ENCODE peak calls at places on chromosomes 1 and 21, in four cellular contexts. One of them, this sample, is unnamed.

GRCh38 chr1:185315364-185316108 is 1.5 kb downstream of the IVNS1ABP start:
- DNase-seq in gastrocnemius medialis: no peak
- DNase-seq in body of pancreas: peak; percentile 37
- DNase-seq in transverse colon: peak; percentile 33
- DNase-seq in this sample: no peak

GRCh38 chr1:51247022-51247421 is 10.9 kb downstream of the RNF11 start:
- DNase-seq in transverse colon: no peak
- DNase-seq in body of pancreas: no peak
- DNase-seq in gastrocnemius medialis: no peak
- DNase-seq in this sample: no peak

GRCh38 chr1:23657659-23658275 is 33.8 kb upstream of the RPL11 start:
- DNase-seq in transverse colon: peak; percentile 49
- DNase-seq in body of pancreas: peak; percentile 54
- DNase-seq in gastrocnemius medialis: peak; percentile 21
- DNase-seq in this sample: no peak

GRCh38 chr1:77428068-77428467 is 146.2 kb downstream of the AK5 start:
- DNase-seq in gastrocnemius medialis: no peak
- DNase-seq in transverse colon: no peak
- DNase-seq in body of pancreas: no peak
- DNase-seq in this sample: no peak

GRCh38 chr1:231201375-231202124 is 39.5 kb upstream of the GNPAT start:
- DNase-seq in gastrocnemius medialis: no peak
- DNase-seq in transverse colon: no peak
- DNase-seq in body of pancreas: no peak
- DNase-seq in this sample: no peak

GRCh38 chr21:41500931-41501381 is 7.0 kb downstream of the TMPRSS2 start:
- DNase-seq in transverse colon: peak; percentile 75
- DNase-seq in body of pancreas: peak; percentile 66
- DNase-seq in gastrocnemius medialis: no peak
- DNase-seq in this sample: no peak

GRCh38 chr1:94351441-94351840 is 66.7 kb upstream of the ABCD3 start:
- DNase-seq in body of pancreas: no peak
- DNase-seq in transverse colon: no peak
- DNase-seq in gastrocnemius medialis: no peak
- DNase-seq in this sample: no peak

GRCh38 chr1:41954533-41954944 is 35.8 kb upstream of the HIVEP3 start:
- DNase-seq in gastrocnemius medialis: no peak
- DNase-seq in body of pancreas: no peak
- DNase-seq in transverse colon: no peak
- DNase-seq in this sample: no peak

GRCh38 chr1:38095337-38096030 is 48.9 kb upstream of the POU3F1 start:
- DNase-seq in gastrocnemius medialis: no peak
- DNase-seq in body of pancreas: no peak
- DNase-seq in transverse colon: no peak
- DNase-seq in this sample: no peak

GRCh38 chr1:65082346-65083040 is 65.5 kb upstream of the AK4 start:
- DNase-seq in transverse colon: no peak
- DNase-seq in body of pancreas: no peak
- DNase-seq in gastrocnemius medialis: no peak
- DNase-seq in this sample: no peak

GRCh38 chr21:45545236-45545570 is 3.0 kb upstream of the SLC19A1 start:
- DNase-seq in gastrocnemius medialis: no peak
- DNase-seq in body of pancreas: no peak
- DNase-seq in transverse colon: no peak
- DNase-seq in this sample: no peak

GRCh38 chr1:86648255-86648654 is 56.1 kb upstream of the SH3GLB1 start:
- DNase-seq in gastrocnemius medialis: no peak
- DNase-seq in body of pancreas: no peak
- DNase-seq in transverse colon: no peak
- DNase-seq in this sample: no peak

GRCh38 chr1:104780470-104781078 is 1030.9 kb downstream of the AMY1C start:
- DNase-seq in body of pancreas: no peak
- DNase-seq in gastrocnemius medialis: no peak
- DNase-seq in transverse colon: no peak
- DNase-seq in this sample: no peak

GRCh38 chr1:77394166-77394565 is 112.3 kb downstream of the AK5 start:
- DNase-seq in body of pancreas: no peak
- DNase-seq in transverse colon: no peak
- DNase-seq in gastrocnemius medialis: no peak
- DNase-seq in this sample: no peak

GRCh38 chr1:81305997-81306452 is 494.7 kb upstream of the ADGRL2 start:
- DNase-seq in gastrocnemius medialis: no peak
- DNase-seq in body of pancreas: no peak
- DNase-seq in transverse colon: no peak
- DNase-seq in this sample: no peak

GRCh38 chr1:59314776-59315528 is 18.1 kb downstream of the FGGY start:
- DNase-seq in gastrocnemius medialis: no peak
- DNase-seq in body of pancreas: no peak
- DNase-seq in transverse colon: no peak
- DNase-seq in this sample: no peak

GRCh38 chr1:173353346-173353745 is 123.8 kb upstream of the PRDX6 start:
- DNase-seq in body of pancreas: no peak
- DNase-seq in gastrocnemius medialis: no peak
- DNase-seq in transverse colon: no peak
- DNase-seq in this sample: no peak

GRCh38 chr1:110007458-110007857 is 22.9 kb downstream of the AHCYL1 start:
- DNase-seq in body of pancreas: no peak
- DNase-seq in gastrocnemius medialis: no peak
- DNase-seq in transverse colon: no peak
- DNase-seq in this sample: no peak

GRCh38 chr1:76083189-76083588 is 8.6 kb downstream of the ST6GALNAC3 start:
- DNase-seq in body of pancreas: no peak
- DNase-seq in gastrocnemius medialis: no peak
- DNase-seq in transverse colon: no peak
- DNase-seq in this sample: no peak

GRCh38 chr1:81387446-81387845 is 413.3 kb upstream of the ADGRL2 start:
- DNase-seq in transverse colon: no peak
- DNase-seq in gastrocnemius medialis: no peak
- DNase-seq in body of pancreas: no peak
- DNase-seq in this sample: no peak

GRCh38 chr1:6646499-6647148 is 22.0 kb downstream of the THAP3 start:
- DNase-seq in gastrocnemius medialis: no peak
- DNase-seq in body of pancreas: peak; percentile 36
- DNase-seq in transverse colon: no peak
- DNase-seq in this sample: no peak

GRCh38 chr1:78743626-78744025 is 94.0 kb downstream of the IFI44 start:
- DNase-seq in gastrocnemius medialis: no peak
- DNase-seq in body of pancreas: no peak
- DNase-seq in transverse colon: no peak
- DNase-seq in this sample: no peak
- TF ChIP-seq CTCF in gastrocnemius medialis: no peak
- TF ChIP-seq CTCF in body of pancreas: no peak
- TF ChIP-seq CTCF in transverse colon: no peak
- TF ChIP-seq CTCF in this sample: no peak

DNA sequence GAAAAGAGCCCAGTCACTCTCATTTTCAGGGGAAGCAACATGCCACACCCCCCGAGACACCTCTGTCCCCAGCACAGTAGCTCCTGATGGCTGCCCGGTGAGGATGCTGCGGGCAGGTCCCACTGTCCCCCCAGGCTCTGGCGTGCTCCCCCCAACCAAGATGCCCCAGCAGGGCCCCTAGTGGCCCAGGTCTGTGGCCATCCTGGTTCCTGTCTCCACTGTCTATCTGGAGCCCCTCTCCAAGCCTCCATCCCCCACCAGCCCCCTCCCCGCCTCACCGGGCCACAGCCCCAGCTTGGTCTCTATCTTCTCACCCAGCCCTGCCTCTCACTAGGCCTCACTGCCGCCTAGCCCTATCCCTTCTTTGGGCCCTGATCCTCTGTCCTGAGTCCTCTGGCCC is 61.8 kb downstream of the UBIAD1 start:
- DNase-seq in gastrocnemius medialis: no peak
- DNase-seq in body of pancreas: no peak
- DNase-seq in transverse colon: no peak
- DNase-seq in this sample: no peak
- H3K27me3 ChIP-seq in gastrocnemius medialis: no peaks in the 10 kb centered on the region
- H3K27me3 ChIP-seq in body of pancreas: no peaks in the 10 kb centered on the region
- H3K27me3 ChIP-seq in transverse colon: peaks cover 26% of the 10 kb centered on the region
- H3K27me3 ChIP-seq in this sample: peaks cover 11% of the 10 kb centered on the region

GRCh38 chr1:46210561-46210960 is 7.4 kb downstream of the LURAP1 start:
- DNase-seq in body of pancreas: no peak
- DNase-seq in transverse colon: no peak
- DNase-seq in gastrocnemius medialis: no peak
- DNase-seq in this sample: no peak

GRCh38 chr1:46205141-46205540 is 2.0 kb downstream of the LURAP1 start:
- DNase-seq in body of pancreas: no peak
- DNase-seq in gastrocnemius medialis: no peak
- DNase-seq in transverse colon: no peak
- DNase-seq in this sample: no peak

GRCh38 chr1:46205794-46206193 is 2.7 kb downstream of the LURAP1 start:
- DNase-seq in gastrocnemius medialis: no peak
- DNase-seq in body of pancreas: no peak
- DNase-seq in transverse colon: no peak
- DNase-seq in this sample: no peak

GRCh38 chr1:46215504-46215903 is 12.4 kb downstream of the LURAP1 start:
- DNase-seq in gastrocnemius medialis: no peak
- DNase-seq in body of pancreas: no peak
- DNase-seq in transverse colon: no peak
- DNase-seq in this sample: no peak

GRCh38 chr1:46211051-46211450 is 7.9 kb downstream of the LURAP1 start:
- DNase-seq in transverse colon: no peak
- DNase-seq in body of pancreas: no peak
- DNase-seq in gastrocnemius medialis: no peak
- DNase-seq in this sample: no peak
- TF ChIP-seq CTCF in transverse colon: no peak
- TF ChIP-seq CTCF in body of pancreas: no peak
- TF ChIP-seq CTCF in gastrocnemius medialis: no peak
- TF ChIP-seq CTCF in this sample: no peak

GRCh38 chr21:33111577-33111976 is 41.6 kb downstream of the OLIG1 start:
- DNase-seq in body of pancreas: no peak
- DNase-seq in transverse colon: no peak
- DNase-seq in gastrocnemius medialis: no peak
- DNase-seq in this sample: no peak
- H3K27me3 ChIP-seq in body of pancreas: no peaks in the 10 kb centered on the region
- H3K27me3 ChIP-seq in transverse colon: peaks cover 65% of the 10 kb centered on the region
- H3K27me3 ChIP-seq in gastrocnemius medialis: peaks cover 42% of the 10 kb centered on the region
- H3K27me3 ChIP-seq in this sample: peaks cover 13% of the 10 kb centered on the region

GRCh38 chr1:182525342-182525741 is 63.7 kb downstream of the RNASEL start:
- DNase-seq in body of pancreas: no peak
- DNase-seq in transverse colon: no peak
- DNase-seq in gastrocnemius medialis: no peak
- DNase-seq in this sample: no peak

GRCh38 chr1:182527680-182528079 is 61.4 kb downstream of the RNASEL start:
- DNase-seq in gastrocnemius medialis: no peak
- DNase-seq in transverse colon: no peak
- DNase-seq in body of pancreas: no peak
- DNase-seq in this sample: no peak
- TF ChIP-seq CTCF in gastrocnemius medialis: no peak
- TF ChIP-seq CTCF in transverse colon: no peak
- TF ChIP-seq CTCF in body of pancreas: no peak
- TF ChIP-seq CTCF in this sample: no peak

DNA sequence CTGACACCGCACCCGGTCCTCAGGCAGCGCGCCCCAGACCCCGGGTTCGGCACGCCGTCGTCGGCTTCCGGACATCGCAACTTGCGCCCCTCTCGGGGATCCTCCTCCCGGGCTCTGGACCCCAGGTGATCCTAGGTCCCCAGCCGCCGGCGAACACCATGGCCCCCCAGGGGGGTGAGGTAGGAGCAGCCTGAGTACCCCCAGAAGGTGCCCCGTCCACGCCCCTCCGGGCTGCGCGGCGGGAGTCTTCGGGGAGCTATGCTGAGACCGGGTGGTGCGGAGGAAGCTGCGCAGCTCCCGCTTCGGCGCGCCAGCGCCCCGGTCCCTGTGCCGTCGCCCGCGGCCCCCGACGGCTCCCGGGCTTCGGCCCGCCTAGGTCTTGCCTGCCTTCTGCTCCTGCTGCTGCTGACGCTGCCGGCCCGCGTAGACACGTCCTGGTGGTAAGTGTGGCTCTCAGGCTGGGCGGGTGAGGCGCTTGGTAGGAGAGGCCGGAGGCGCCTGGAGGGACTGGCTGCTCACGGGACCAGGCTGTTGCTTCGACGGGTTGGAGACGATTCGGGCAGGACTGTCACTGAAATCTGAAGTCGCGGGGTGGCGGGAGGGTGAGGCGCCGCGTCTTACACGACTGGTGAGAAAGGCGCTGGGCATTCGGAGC is 367 bp downstream of the WNT2B start:
- DNase-seq in gastrocnemius medialis: no peak
- DNase-seq in transverse colon: peak; percentile 36
- DNase-seq in body of pancreas: no peak
- DNase-seq in this sample: no peak
- H3K27me3 ChIP-seq in gastrocnemius medialis: peaks cover 33% of the 10 kb centered on the region
- H3K27me3 ChIP-seq in transverse colon: peaks cover 36% of the 10 kb centered on the region
- H3K27me3 ChIP-seq in body of pancreas: no peaks in the 10 kb centered on the region
- H3K27me3 ChIP-seq in this sample: no peaks in the 10 kb centered on the region

DNA sequence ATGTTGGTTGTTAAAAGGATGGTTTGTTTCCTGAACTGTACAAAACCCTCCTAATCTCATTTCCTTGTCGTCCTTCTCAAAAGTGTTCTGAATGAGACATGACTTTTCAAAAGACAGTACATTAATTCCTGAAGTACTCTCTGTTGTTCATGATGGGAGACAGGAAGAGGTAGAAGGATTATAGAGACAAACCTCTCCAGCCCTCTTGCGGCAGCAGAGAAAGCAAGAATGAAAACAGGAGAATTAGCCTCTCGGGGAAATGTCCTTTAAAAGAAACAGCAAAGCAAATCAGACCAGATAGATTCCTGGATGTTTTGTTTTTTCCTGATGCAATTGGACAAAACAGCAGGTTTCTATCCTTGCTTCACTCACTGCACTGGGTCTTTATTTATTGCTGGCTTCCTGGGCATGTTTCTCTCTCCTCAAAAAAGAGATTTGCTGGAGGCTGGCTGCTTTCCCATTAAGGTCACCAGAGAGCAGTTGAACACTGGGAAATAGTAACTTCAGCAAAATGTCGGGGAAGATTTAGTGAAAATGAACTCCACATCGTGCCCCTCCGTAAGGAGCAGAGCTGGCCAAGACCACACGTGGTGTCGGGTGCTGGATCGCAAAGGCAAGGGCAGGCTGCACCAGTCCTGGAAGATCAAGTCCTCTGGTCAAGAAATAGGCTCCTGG is 145.8 kb upstream of the SYT6 start:
- DNase-seq in gastrocnemius medialis: no peak
- DNase-seq in transverse colon: no peak
- DNase-seq in body of pancreas: no peak
- DNase-seq in this sample: no peak
- TF ChIP-seq CTCF in gastrocnemius medialis: no peak
- TF ChIP-seq CTCF in transverse colon: no peak
- TF ChIP-seq CTCF in body of pancreas: no peak
- TF ChIP-seq CTCF in this sample: no peak

GRCh38 chr1:111938123-111938522 is 51.3 kb downstream of the KCND3 start:
- DNase-seq in gastrocnemius medialis: no peak
- DNase-seq in body of pancreas: no peak
- DNase-seq in transverse colon: no peak
- DNase-seq in this sample: no peak
- H3K27me3 ChIP-seq in gastrocnemius medialis: no peaks in the 10 kb centered on the region
- H3K27me3 ChIP-seq in body of pancreas: no peaks in the 10 kb centered on the region
- H3K27me3 ChIP-seq in transverse colon: no peaks in the 10 kb centered on the region
- H3K27me3 ChIP-seq in this sample: no peaks in the 10 kb centered on the region